ENCODE peak calls at places on chromosomes 4 and X, in nine cellular contexts. H is fibroblast of the conjunctiva, R is B cell, X is NCI-H1694 treated with DMSO at 0.1 percent for 48 hours, S is NCI-H1436, I is M059J, A is psoas muscle, P is fibroblast of lung, W is upper lobe of right lung. B is an unnamed sample.

GRCh38 chr4:76388160-76388908 is 32.6 kb downstream of the CCDC158 start:
- DNase-seq in H (no peak), R (no peak), X (no peak), S (no peak), I (peak; percentile 21), A (no peak), P (peak; percentile 24), W (no peak), B (no peak)

GRCh38 chr4:8443801-8444200 is 3.2 kb downstream of the TRMT44 start:
- DNase-seq in H (no peak), R (no peak), X (no peak), S (no peak), I (no peak), A (no peak), P (no peak), W (no peak), B (no peak)

GRCh38 chrX:23883737-23884354 is 23.9 kb downstream of the APOO start:
- DNase-seq in H (peak; percentile 28), R (no peak), X (no peak), S (no peak), I (peak; percentile 92), A (no peak), P (peak; percentile 81), W (no peak), B (no peak)

GRCh38 chrX:110678591-110678990 is 117.0 kb downstream of the CHRDL1 start:
- DNase-seq in H (no peak), R (no peak), X (no peak), S (no peak), I (no peak), A (no peak), P (no peak), W (no peak), B (peak; percentile 58)

GRCh38 chr4:125387770-125388169 is 73.0 kb downstream of the FAT4 start:
- DNase-seq in H (no peak), R (no peak), X (no peak), S (no peak), I (no peak), A (no peak), P (peak; percentile 50), W (no peak), B (no peak)

GRCh38 chr4:163191999-163192398 is 25.3 kb upstream of the NAF1 start:
- DNase-seq in H (no peak), R (no peak), X (no peak), S (no peak), I (peak; percentile 8), A (no peak), P (no peak), W (no peak), B (no peak)

GRCh38 chr4:8315343-8316250 is 46.0 kb downstream of the HTRA3 start:
- DNase-seq in H (peak; percentile 51), R (no peak), X (peak; percentile 35), S (no peak), I (peak; percentile 84), A (peak; percentile 61), P (peak; percentile 81), W (peak; percentile 81), B (peak; percentile 48)

GRCh38 chrX:119996600-119997524 is 53.3 kb upstream of the NKAP start:
- DNase-seq in H (no peak), R (no peak), X (no peak), S (no peak), I (no peak), A (no peak), P (no peak), W (no peak), B (no peak)

GRCh38 chr4:154911097-154911496 is 130.0 kb downstream of the RBM46 start:
- DNase-seq in H (no peak), R (no peak), X (no peak), S (no peak), I (no peak), A (no peak), P (no peak), W (no peak), B (no peak)

GRCh38 chr4:100430441-100430840 is 87.4 kb downstream of the EMCN start:
- DNase-seq in H (no peak), R (no peak), X (no peak), S (no peak), I (no peak), A (no peak), P (no peak), W (no peak), B (no peak)

GRCh38 chr4:1409806-1410425 is 3.7 kb upstream of the NKX1-1 start:
- DNase-seq in H (no peak), R (no peak), X (no peak), S (no peak), I (no peak), A (no peak), P (no peak), W (peak; percentile 55), B (no peak)

GRCh38 chr4:646460-646859 is 21.1 kb downstream of the PDE6B start:
- DNase-seq in H (no peak), R (no peak), X (no peak), S (peak; percentile 52), I (no peak), A (no peak), P (no peak), W (no peak), B (no peak)

GRCh38 chr4:105785792-105786191 is 77.2 kb downstream of the GSTCD start:
- DNase-seq in H (no peak), R (no peak), X (no peak), S (no peak), I (no peak), A (no peak), P (no peak), W (no peak), B (no peak)

GRCh38 chr4:53592128-53592527 is 842 bp upstream of the LNX1 start:
- DNase-seq in H (no peak), R (no peak), X (no peak), S (no peak), I (no peak), A (no peak), P (peak; percentile 50), W (no peak), B (no peak)

GRCh38 chr4:174972911-174973310 is 54.8 kb downstream of the ADAM29 start:
- DNase-seq in H (no peak), R (no peak), X (no peak), S (no peak), I (no peak), A (no peak), P (no peak), W (no peak), B (no peak)

GRCh38 chrX:111555559-111555958 is 44.1 kb downstream of the SERTM2 start:
- DNase-seq in H (no peak), R (no peak), X (no peak), S (no peak), I (no peak), A (no peak), P (no peak), W (no peak), B (no peak)

GRCh38 chrX:129697204-129697829 is 41.5 kb upstream of the XPNPEP2 start:
- DNase-seq in H (no peak), R (no peak), X (no peak), S (no peak), I (no peak), A (no peak), P (no peak), W (no peak), B (no peak)

GRCh38 chr4:72006576-72006975 is 25.2 kb upstream of the NPFFR2 start:
- DNase-seq in H (peak; percentile 6), R (no peak), X (no peak), S (no peak), I (peak; percentile 68), A (no peak), P (peak; percentile 91), W (no peak), B (no peak)

GRCh38 chr4:138535316-138535715 is 293.2 kb upstream of the SLC7A11 start:
- DNase-seq in H (no peak), R (no peak), X (no peak), S (no peak), I (peak; percentile 79), A (no peak), P (peak; percentile 78), W (no peak), B (no peak)

GRCh38 chr4:2787230-2788100 is 5.4 kb upstream of the SH3BP2 start:
- DNase-seq in H (no peak), R (peak; percentile 76), X (no peak), S (no peak), I (no peak), A (peak; percentile 29), P (no peak), W (peak; percentile 75), B (no peak)

GRCh38 chr4:182863501-182863900 is 53.7 kb downstream of the DCTD start:
- DNase-seq in H (no peak), R (no peak), X (no peak), S (no peak), I (no peak), A (no peak), P (no peak), W (no peak), B (no peak)

GRCh38 chr4:36461344-36461743 is 179.9 kb downstream of the DTHD1 start:
- DNase-seq in H (no peak), R (no peak), X (no peak), S (no peak), I (no peak), A (no peak), P (peak; percentile 0), W (no peak), B (no peak)

GRCh38 chrX:123740006-123740405 is 7.2 kb upstream of the THOC2 start:
- DNase-seq in H (no peak), R (no peak), X (no peak), S (no peak), I (no peak), A (no peak), P (no peak), W (no peak), B (no peak)

GRCh38 chr4:186931519-186931918 is 207.9 kb upstream of the FAT1 start:
- DNase-seq in H (no peak), R (no peak), X (no peak), S (no peak), I (peak; percentile 61), A (no peak), P (peak; percentile 66), W (no peak), B (no peak)

GRCh38 chr4:75963558-75963957 is 22.7 kb upstream of the NAAA start:
- DNase-seq in H (no peak), R (no peak), X (no peak), S (no peak), I (no peak), A (no peak), P (no peak), W (no peak), B (no peak)

B was measured in DMS79 treated with DMSO at 0.1 percent for 48 hours.